ENCODE peak calls at places on chromosomes 4 and X, in six cellular contexts. One of them, this sample, is unnamed.

GRCh38 chr4:74675673-74676279 is 118.5 kb downstream of the BTC start:
- DNase-seq in psoas muscle: no peak
- DNase-seq in osteoblast: peak
- DNase-seq in ovary: no peak
- DNase-seq in mesenchymal stem cell: peak
- DNase-seq in SK-N-SH: peak
- DNase-seq in this sample: no peak

GRCh38 chrX:42934020-42934701 is 156.2 kb upstream of the PPP1R2C start:
- DNase-seq in ovary: no peak
- DNase-seq in SK-N-SH: no peak
- DNase-seq in mesenchymal stem cell: peak
- DNase-seq in psoas muscle: no peak
- DNase-seq in osteoblast: no peak
- DNase-seq in this sample: no peak

GRCh38 chr4:1599491-1600210 is 84.5 kb downstream of the FAM53A start:
- DNase-seq in SK-N-SH: no peak
- DNase-seq in mesenchymal stem cell: no peak
- DNase-seq in osteoblast: peak
- DNase-seq in ovary: no peak
- DNase-seq in psoas muscle: peak
- DNase-seq in this sample: no peak

GRCh38 chr4:168318266-168318895 is at the start of gene DDX60:
- DNase-seq in ovary: peak
- DNase-seq in mesenchymal stem cell: peak
- DNase-seq in SK-N-SH: peak
- DNase-seq in osteoblast: peak
- DNase-seq in psoas muscle: peak
- DNase-seq in this sample: peak

GRCh38 chrX:153439977-153440376 is 5.9 kb downstream of the TREX2 start:
- DNase-seq in osteoblast: peak
- DNase-seq in mesenchymal stem cell: no peak
- DNase-seq in SK-N-SH: no peak
- DNase-seq in ovary: no peak
- DNase-seq in psoas muscle: no peak
- DNase-seq in this sample: no peak

GRCh38 chrX:11257290-11257689 is 35.9 kb upstream of the AMELX start:
- DNase-seq in mesenchymal stem cell: no peak
- DNase-seq in ovary: no peak
- DNase-seq in SK-N-SH: no peak
- DNase-seq in osteoblast: no peak
- DNase-seq in psoas muscle: no peak
- DNase-seq in this sample: no peak

GRCh38 chrX:133881893-133882292 is 103.5 kb downstream of the GPC3 start:
- DNase-seq in ovary: no peak
- DNase-seq in mesenchymal stem cell: no peak
- DNase-seq in SK-N-SH: no peak
- DNase-seq in psoas muscle: no peak
- DNase-seq in osteoblast: no peak
- DNase-seq in this sample: no peak

GRCh38 chrX:13373027-13373806 is 53.4 kb upstream of the ATXN3L start:
- DNase-seq in ovary: no peak
- DNase-seq in osteoblast: peak
- DNase-seq in psoas muscle: no peak
- DNase-seq in SK-N-SH: no peak
- DNase-seq in mesenchymal stem cell: peak
- DNase-seq in this sample: no peak

GRCh38 chr4:4859010-4859798 is at the start of gene MSX1:
- DNase-seq in osteoblast: peak
- DNase-seq in SK-N-SH: peak
- DNase-seq in mesenchymal stem cell: peak
- DNase-seq in psoas muscle: peak
- DNase-seq in ovary: peak
- DNase-seq in this sample: peak

GRCh38 chr4:145735330-145735638 is 55.3 kb downstream of the C4orf51 start:
- DNase-seq in mesenchymal stem cell: peak
- DNase-seq in SK-N-SH: no peak
- DNase-seq in osteoblast: peak
- DNase-seq in psoas muscle: no peak
- DNase-seq in ovary: no peak
- DNase-seq in this sample: peak

GRCh38 chrX:53441531-53442321 is 7.6 kb upstream of the HSD17B10 start:
- DNase-seq in psoas muscle: peak
- DNase-seq in osteoblast: peak
- DNase-seq in SK-N-SH: peak
- DNase-seq in mesenchymal stem cell: peak
- DNase-seq in ovary: peak
- DNase-seq in this sample: peak

GRCh38 chrX:39779952-39780783 is 317.6 kb downstream of the BCOR start:
- DNase-seq in SK-N-SH: no peak
- DNase-seq in mesenchymal stem cell: no peak
- DNase-seq in psoas muscle: no peak
- DNase-seq in osteoblast: peak
- DNase-seq in ovary: no peak
- DNase-seq in this sample: no peak

GRCh38 chr4:12270546-12270945 is 841.9 kb upstream of the HS3ST1 start:
- DNase-seq in osteoblast: no peak
- DNase-seq in psoas muscle: no peak
- DNase-seq in ovary: no peak
- DNase-seq in SK-N-SH: no peak
- DNase-seq in mesenchymal stem cell: peak
- DNase-seq in this sample: no peak

GRCh38 chr4:3527914-3528876 is 4.0 kb downstream of the LRPAP1 start:
- DNase-seq in psoas muscle: peak
- DNase-seq in SK-N-SH: no peak
- DNase-seq in osteoblast: peak
- DNase-seq in ovary: no peak
- DNase-seq in mesenchymal stem cell: no peak
- DNase-seq in this sample: no peak

GRCh38 chr4:13815231-13815630 is 187.7 kb upstream of the BOD1L1 start:
- DNase-seq in ovary: no peak
- DNase-seq in SK-N-SH: no peak
- DNase-seq in mesenchymal stem cell: no peak
- DNase-seq in osteoblast: no peak
- DNase-seq in psoas muscle: no peak
- DNase-seq in this sample: no peak

GRCh38 chr4:166386491-166387367 is 513.7 kb downstream of the TLL1 start:
- DNase-seq in psoas muscle: no peak
- DNase-seq in ovary: no peak
- DNase-seq in SK-N-SH: no peak
- DNase-seq in osteoblast: no peak
- DNase-seq in mesenchymal stem cell: peak
- DNase-seq in this sample: no peak

GRCh38 chr4:42638993-42639392 is 17.9 kb downstream of the ATP8A1 start:
- DNase-seq in osteoblast: no peak
- DNase-seq in mesenchymal stem cell: no peak
- DNase-seq in SK-N-SH: no peak
- DNase-seq in ovary: no peak
- DNase-seq in psoas muscle: no peak
- DNase-seq in this sample: no peak

GRCh38 chr4:5790546-5790857 is 79.5 kb downstream of the EVC start:
- DNase-seq in osteoblast: no peak
- DNase-seq in psoas muscle: no peak
- DNase-seq in mesenchymal stem cell: no peak
- DNase-seq in ovary: no peak
- DNase-seq in SK-N-SH: no peak
- DNase-seq in this sample: no peak

GRCh38 chr4:123941306-123941705 is 544.7 kb downstream of the SPRY1 start:
- DNase-seq in osteoblast: peak
- DNase-seq in mesenchymal stem cell: no peak
- DNase-seq in SK-N-SH: no peak
- DNase-seq in psoas muscle: no peak
- DNase-seq in ovary: no peak
- DNase-seq in this sample: peak

GRCh38 chrX:43716696-43717095 is 60.6 kb downstream of the MAOA start:
- DNase-seq in psoas muscle: no peak
- DNase-seq in SK-N-SH: no peak
- DNase-seq in osteoblast: no peak
- DNase-seq in mesenchymal stem cell: no peak
- DNase-seq in ovary: no peak
- DNase-seq in this sample: no peak

GRCh38 chrX:51955200-51955599 is 61.8 kb downstream of the MAGED1 start:
- DNase-seq in osteoblast: no peak
- DNase-seq in SK-N-SH: no peak
- DNase-seq in ovary: no peak
- DNase-seq in psoas muscle: no peak
- DNase-seq in mesenchymal stem cell: no peak
- DNase-seq in this sample: no peak

GRCh38 chr4:102447413-102447812 is 53.7 kb upstream of the NFKB1 start:
- DNase-seq in osteoblast: no peak
- DNase-seq in psoas muscle: no peak
- DNase-seq in ovary: no peak
- DNase-seq in mesenchymal stem cell: peak
- DNase-seq in SK-N-SH: no peak
- DNase-seq in this sample: no peak

GRCh38 chr4:19623866-19624265 is 627.8 kb upstream of the SLIT2 start:
- DNase-seq in SK-N-SH: no peak
- DNase-seq in mesenchymal stem cell: no peak
- DNase-seq in psoas muscle: no peak
- DNase-seq in osteoblast: no peak
- DNase-seq in ovary: no peak
- DNase-seq in this sample: no peak

GRCh38 chrX:42714981-42715688 is 62.8 kb downstream of the PPP1R2C start:
- DNase-seq in psoas muscle: no peak
- DNase-seq in mesenchymal stem cell: no peak
- DNase-seq in ovary: no peak
- DNase-seq in SK-N-SH: peak
- DNase-seq in osteoblast: no peak
- DNase-seq in this sample: no peak

GRCh38 chrX:2401590-2402360 is 99.0 kb downstream of the DHRSX start:
- DNase-seq in SK-N-SH: no peak
- DNase-seq in osteoblast: peak
- DNase-seq in ovary: no peak
- DNase-seq in mesenchymal stem cell: no peak
- DNase-seq in psoas muscle: peak
- DNase-seq in this sample: peak

GRCh38 chrX:2398341-2398656 is 102.5 kb downstream of the DHRSX start:
- DNase-seq in psoas muscle: no peak
- DNase-seq in osteoblast: no peak
- DNase-seq in SK-N-SH: no peak
- DNase-seq in mesenchymal stem cell: no peak
- DNase-seq in ovary: no peak
- DNase-seq in this sample: no peak

GRCh38 chrX:2402361-2402690 is 98.5 kb downstream of the DHRSX start:
- DNase-seq in osteoblast: no peak
- DNase-seq in SK-N-SH: no peak
- DNase-seq in psoas muscle: no peak
- DNase-seq in mesenchymal stem cell: no peak
- DNase-seq in ovary: no peak
- DNase-seq in this sample: no peak

GRCh38 chrX:2397648-2398340 is 103.0 kb downstream of the DHRSX start:
- DNase-seq in mesenchymal stem cell: peak
- DNase-seq in osteoblast: peak
- DNase-seq in ovary: no peak
- DNase-seq in SK-N-SH: no peak
- DNase-seq in psoas muscle: no peak
- DNase-seq in this sample: no peak

GRCh38 chrX:2401201-2401589 is 99.6 kb downstream of the DHRSX start:
- DNase-seq in SK-N-SH: no peak
- DNase-seq in osteoblast: no peak
- DNase-seq in psoas muscle: no peak
- DNase-seq in ovary: no peak
- DNase-seq in mesenchymal stem cell: no peak
- DNase-seq in this sample: no peak
- H3K4me3 ChIP-seq in SK-N-SH: no peak
- H3K4me3 ChIP-seq in osteoblast: no peak
- H3K4me3 ChIP-seq in psoas muscle: peak
- H3K4me3 ChIP-seq in ovary: no peak
- H3K4me3 ChIP-seq in mesenchymal stem cell: no peak
- H3K4me3 ChIP-seq in this sample: no peak

DNA sequence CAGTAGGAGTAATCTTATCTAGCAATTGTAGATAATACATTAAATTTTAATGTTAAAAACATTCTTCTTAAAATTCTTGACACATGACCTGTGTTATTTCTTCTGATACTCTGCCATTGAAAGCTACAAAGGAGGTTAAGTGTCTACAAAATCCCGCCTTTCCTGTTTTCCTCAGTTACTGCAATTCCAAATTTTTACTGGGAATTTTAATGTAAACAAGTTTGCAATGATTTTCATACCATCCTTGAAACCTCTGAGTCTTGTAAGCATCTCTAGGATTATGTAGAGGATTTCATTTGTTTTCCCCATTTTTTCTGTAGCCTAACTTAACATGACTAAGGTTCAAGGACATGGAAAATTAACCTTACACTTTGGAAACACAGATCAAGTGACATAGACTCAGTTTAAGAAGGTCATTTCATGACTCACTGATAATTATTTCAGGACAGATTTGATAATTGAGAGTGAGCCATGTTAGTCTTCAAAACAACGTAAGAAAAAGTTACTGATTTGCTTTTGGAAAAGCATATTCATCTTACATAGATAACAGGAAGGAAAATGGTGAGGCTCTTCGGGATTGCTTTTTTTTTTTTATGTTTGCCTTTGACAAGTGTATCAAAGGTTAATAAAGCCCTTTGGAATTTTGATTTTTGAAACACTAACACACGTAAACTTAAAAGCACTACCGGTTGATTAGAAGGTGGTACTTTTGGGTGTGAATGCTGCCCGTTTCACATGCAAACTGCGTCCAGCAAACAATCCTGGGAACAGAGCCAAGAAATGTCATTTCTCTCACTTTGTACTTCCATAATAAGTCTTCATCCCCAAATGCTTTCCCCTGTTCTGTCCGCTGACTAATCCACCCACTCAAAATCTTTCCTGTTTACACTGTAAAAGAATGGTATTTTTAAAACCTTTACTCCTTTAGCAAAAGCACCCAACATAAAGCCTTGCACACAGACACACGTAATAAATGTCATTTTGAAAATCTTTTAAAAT is 39.4 kb upstream of the PDLIM5 start:
- DNase-seq in osteoblast: peak
- DNase-seq in ovary: no peak
- DNase-seq in SK-N-SH: no peak
- DNase-seq in psoas muscle: no peak
- DNase-seq in mesenchymal stem cell: peak
- DNase-seq in this sample: peak
- H3K27ac ChIP-seq in osteoblast: peak
- H3K27ac ChIP-seq in ovary: no peak
- H3K27ac ChIP-seq in SK-N-SH: peak
- H3K27ac ChIP-seq in psoas muscle: peak
- H3K27ac ChIP-seq in mesenchymal stem cell: no peak
- H3K27ac ChIP-seq in this sample: no peak

DNA sequence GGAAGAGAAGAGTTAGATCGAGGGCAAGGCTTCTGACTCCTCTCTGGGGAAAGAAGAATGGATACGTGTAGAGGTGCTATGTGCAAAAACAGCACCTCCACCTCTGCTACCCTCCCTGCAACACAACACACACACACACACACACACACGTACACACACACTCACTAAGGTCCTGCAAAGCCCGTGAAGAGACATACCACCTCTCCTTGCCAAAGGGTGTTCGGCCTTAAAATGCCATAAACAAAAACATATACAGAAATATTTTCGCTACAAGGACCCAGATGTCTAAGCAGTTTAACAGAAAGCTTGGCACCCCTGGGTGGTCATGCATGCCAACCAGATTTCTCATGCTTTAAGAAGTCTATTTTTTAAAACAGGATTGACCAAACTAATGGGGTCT is 1.5 kb downstream of the TIFA start:
- DNase-seq in ovary: no peak
- DNase-seq in psoas muscle: no peak
- DNase-seq in osteoblast: no peak
- DNase-seq in mesenchymal stem cell: peak
- DNase-seq in SK-N-SH: no peak
- DNase-seq in this sample: peak
- H3K4me3 ChIP-seq in ovary: peak
- H3K4me3 ChIP-seq in psoas muscle: peak
- H3K4me3 ChIP-seq in osteoblast: peak
- H3K4me3 ChIP-seq in mesenchymal stem cell: no peak
- H3K4me3 ChIP-seq in SK-N-SH: peak
- H3K4me3 ChIP-seq in this sample: peak

GRCh38 chr4:8261851-8262535 is 7.6 kb upstream of the HTRA3 start:
- DNase-seq in psoas muscle: no peak
- DNase-seq in ovary: peak
- DNase-seq in SK-N-SH: no peak
- DNase-seq in osteoblast: peak
- DNase-seq in mesenchymal stem cell: peak
- DNase-seq in this sample: peak
- H3K27ac ChIP-seq in psoas muscle: no peak
- H3K27ac ChIP-seq in ovary: no peak
- H3K27ac ChIP-seq in SK-N-SH: no peak
- H3K27ac ChIP-seq in osteoblast: no peak
- H3K27ac ChIP-seq in mesenchymal stem cell: peak
- H3K27ac ChIP-seq in this sample: no peak